ENCODE peak calls at places on chromosome 6, in nine cellular contexts. One of them, this sample, is unnamed.

GRCh38 chr6:167849846-167850459 is 23.2 kb downstream of the AFDN start:
- DNase-seq in CD8-positive, alpha-beta memory T cell: no peak
- DNase-seq in body of pancreas: peak; percentile 56
- DNase-seq in tibial nerve: no peak
- DNase-seq in heart left ventricle: no peak
- DNase-seq in A549: peak; percentile 21
- DNase-seq in cardiac muscle cell: peak; percentile 53
- DNase-seq in AG04450: no peak
- DNase-seq in ascending aorta: no peak
- DNase-seq in this sample: no peak

GRCh38 chr6:41051873-41052272 is 1.1 kb upstream of the APOBEC2 start:
- DNase-seq in AG04450: no peak
- DNase-seq in A549: no peak
- DNase-seq in ascending aorta: no peak
- DNase-seq in heart left ventricle: no peak
- DNase-seq in body of pancreas: no peak
- DNase-seq in CD8-positive, alpha-beta memory T cell: no peak
- DNase-seq in tibial nerve: no peak
- DNase-seq in cardiac muscle cell: no peak
- DNase-seq in this sample: no peak

GRCh38 chr6:125102901-125103300 is 50.7 kb upstream of the TPD52L1 start:
- DNase-seq in ascending aorta: no peak
- DNase-seq in A549: peak; percentile 70
- DNase-seq in cardiac muscle cell: peak; percentile 12
- DNase-seq in CD8-positive, alpha-beta memory T cell: no peak
- DNase-seq in body of pancreas: no peak
- DNase-seq in heart left ventricle: no peak
- DNase-seq in AG04450: peak; percentile 80
- DNase-seq in tibial nerve: no peak
- DNase-seq in this sample: no peak

GRCh38 chr6:145315982-145316600 is 419.2 kb downstream of the EPM2A start:
- DNase-seq in cardiac muscle cell: no peak
- DNase-seq in AG04450: no peak
- DNase-seq in CD8-positive, alpha-beta memory T cell: no peak
- DNase-seq in ascending aorta: no peak
- DNase-seq in body of pancreas: no peak
- DNase-seq in heart left ventricle: no peak
- DNase-seq in A549: no peak
- DNase-seq in tibial nerve: no peak
- DNase-seq in this sample: no peak

GRCh38 chr6:12785921-12786320 is 69.4 kb downstream of the PHACTR1 start:
- DNase-seq in tibial nerve: no peak
- DNase-seq in heart left ventricle: no peak
- DNase-seq in body of pancreas: no peak
- DNase-seq in cardiac muscle cell: no peak
- DNase-seq in A549: no peak
- DNase-seq in CD8-positive, alpha-beta memory T cell: no peak
- DNase-seq in AG04450: no peak
- DNase-seq in ascending aorta: no peak
- DNase-seq in this sample: no peak

GRCh38 chr6:32945106-32945761 is 4.4 kb upstream of the HLA-DMB start:
- DNase-seq in cardiac muscle cell: no peak
- DNase-seq in AG04450: no peak
- DNase-seq in tibial nerve: no peak
- DNase-seq in CD8-positive, alpha-beta memory T cell: no peak
- DNase-seq in ascending aorta: no peak
- DNase-seq in heart left ventricle: no peak
- DNase-seq in A549: no peak
- DNase-seq in body of pancreas: no peak
- DNase-seq in this sample: no peak

GRCh38 chr6:3294921-3295871 is 36.4 kb downstream of the PSMG4 start:
- DNase-seq in body of pancreas: peak; percentile 36
- DNase-seq in cardiac muscle cell: no peak
- DNase-seq in A549: peak; percentile 16
- DNase-seq in CD8-positive, alpha-beta memory T cell: no peak
- DNase-seq in heart left ventricle: no peak
- DNase-seq in AG04450: no peak
- DNase-seq in ascending aorta: no peak
- DNase-seq in tibial nerve: no peak
- DNase-seq in this sample: no peak

GRCh38 chr6:40444307-40444706 is 142.9 kb downstream of the LRFN2 start:
- DNase-seq in AG04450: no peak
- DNase-seq in tibial nerve: no peak
- DNase-seq in heart left ventricle: no peak
- DNase-seq in ascending aorta: no peak
- DNase-seq in cardiac muscle cell: no peak
- DNase-seq in A549: no peak
- DNase-seq in body of pancreas: no peak
- DNase-seq in CD8-positive, alpha-beta memory T cell: no peak
- DNase-seq in this sample: no peak

GRCh38 chr6:35343092-35343834 is 905 bp downstream of the PPARD start:
- DNase-seq in tibial nerve: peak; percentile 53
- DNase-seq in AG04450: no peak
- DNase-seq in ascending aorta: peak; percentile 77
- DNase-seq in CD8-positive, alpha-beta memory T cell: no peak
- DNase-seq in body of pancreas: peak; percentile 30
- DNase-seq in heart left ventricle: peak; percentile 52
- DNase-seq in cardiac muscle cell: no peak
- DNase-seq in A549: no peak
- DNase-seq in this sample: no peak

GRCh38 chr6:169427856-169428255 is 174.2 kb upstream of the THBS2 start:
- DNase-seq in body of pancreas: no peak
- DNase-seq in CD8-positive, alpha-beta memory T cell: no peak
- DNase-seq in cardiac muscle cell: no peak
- DNase-seq in ascending aorta: peak; percentile 62
- DNase-seq in heart left ventricle: peak; percentile 27
- DNase-seq in tibial nerve: peak; percentile 59
- DNase-seq in AG04450: peak; percentile 48
- DNase-seq in A549: no peak
- DNase-seq in this sample: no peak

GRCh38 chr6:34131326-34132081 is 14.4 kb downstream of the GRM4 start:
- DNase-seq in AG04450: no peak
- DNase-seq in body of pancreas: no peak
- DNase-seq in CD8-positive, alpha-beta memory T cell: no peak
- DNase-seq in tibial nerve: no peak
- DNase-seq in cardiac muscle cell: no peak
- DNase-seq in heart left ventricle: no peak
- DNase-seq in ascending aorta: no peak
- DNase-seq in A549: no peak
- DNase-seq in this sample: no peak

GRCh38 chr6:46963626-46964025 is 41.9 kb upstream of the ADGRF5 start:
- DNase-seq in heart left ventricle: peak; percentile 47
- DNase-seq in A549: no peak
- DNase-seq in tibial nerve: no peak
- DNase-seq in CD8-positive, alpha-beta memory T cell: no peak
- DNase-seq in body of pancreas: no peak
- DNase-seq in ascending aorta: no peak
- DNase-seq in cardiac muscle cell: no peak
- DNase-seq in AG04450: no peak
- DNase-seq in this sample: no peak

GRCh38 chr6:79040083-79040482 is 38.0 kb downstream of the PHIP start:
- DNase-seq in CD8-positive, alpha-beta memory T cell: no peak
- DNase-seq in body of pancreas: no peak
- DNase-seq in tibial nerve: no peak
- DNase-seq in AG04450: no peak
- DNase-seq in heart left ventricle: no peak
- DNase-seq in ascending aorta: no peak
- DNase-seq in A549: no peak
- DNase-seq in cardiac muscle cell: no peak
- DNase-seq in this sample: no peak

GRCh38 chr6:33000053-33000452 is 9.3 kb downstream of the HLA-DOA start:
- DNase-seq in body of pancreas: no peak
- DNase-seq in heart left ventricle: no peak
- DNase-seq in cardiac muscle cell: no peak
- DNase-seq in A549: peak; percentile 46
- DNase-seq in ascending aorta: no peak
- DNase-seq in CD8-positive, alpha-beta memory T cell: no peak
- DNase-seq in tibial nerve: no peak
- DNase-seq in AG04450: no peak
- DNase-seq in this sample: no peak

GRCh38 chr6:142883011-142883410 is 62.0 kb downstream of the HIVEP2 start:
- DNase-seq in AG04450: no peak
- DNase-seq in body of pancreas: no peak
- DNase-seq in tibial nerve: no peak
- DNase-seq in heart left ventricle: no peak
- DNase-seq in A549: no peak
- DNase-seq in ascending aorta: no peak
- DNase-seq in cardiac muscle cell: no peak
- DNase-seq in CD8-positive, alpha-beta memory T cell: no peak
- DNase-seq in this sample: no peak

GRCh38 chr6:88004707-88005106 is 42.9 kb upstream of the SPACA1 start:
- DNase-seq in body of pancreas: no peak
- DNase-seq in AG04450: no peak
- DNase-seq in heart left ventricle: no peak
- DNase-seq in tibial nerve: no peak
- DNase-seq in CD8-positive, alpha-beta memory T cell: no peak
- DNase-seq in cardiac muscle cell: no peak
- DNase-seq in ascending aorta: no peak
- DNase-seq in A549: no peak
- DNase-seq in this sample: no peak

GRCh38 chr6:20705741-20706140 is 171.5 kb downstream of the CDKAL1 start:
- DNase-seq in cardiac muscle cell: no peak
- DNase-seq in CD8-positive, alpha-beta memory T cell: no peak
- DNase-seq in heart left ventricle: no peak
- DNase-seq in body of pancreas: no peak
- DNase-seq in tibial nerve: no peak
- DNase-seq in ascending aorta: no peak
- DNase-seq in A549: no peak
- DNase-seq in AG04450: no peak
- DNase-seq in this sample: no peak

GRCh38 chr6:150267686-150268561 is 100.9 kb upstream of the IYD start:
- DNase-seq in CD8-positive, alpha-beta memory T cell: no peak
- DNase-seq in ascending aorta: no peak
- DNase-seq in AG04450: peak; percentile 46
- DNase-seq in cardiac muscle cell: no peak
- DNase-seq in body of pancreas: no peak
- DNase-seq in heart left ventricle: no peak
- DNase-seq in tibial nerve: peak; percentile 15
- DNase-seq in A549: no peak
- DNase-seq in this sample: no peak

DNA sequence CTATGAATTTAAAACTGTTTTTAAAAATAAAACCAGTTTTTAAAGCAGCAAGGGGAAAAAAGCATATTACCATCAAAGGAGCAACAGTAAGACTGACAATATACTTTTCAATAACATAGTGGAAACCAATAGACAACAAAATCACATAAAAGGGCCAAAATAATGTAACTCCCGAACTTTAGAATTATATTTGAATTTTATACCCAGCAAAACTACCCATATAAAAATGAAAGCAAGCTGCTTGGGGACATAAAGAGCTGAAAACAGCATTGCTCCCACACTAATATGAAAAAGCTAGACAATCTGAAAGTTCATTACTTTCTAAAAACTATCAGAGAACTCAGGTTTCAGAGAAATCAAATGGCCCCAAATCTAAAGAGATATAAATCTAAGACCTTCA is 199.4 kb upstream of the ARID1B start:
- DNase-seq in A549: no peak
- DNase-seq in cardiac muscle cell: no peak
- DNase-seq in heart left ventricle: no peak
- DNase-seq in tibial nerve: no peak
- DNase-seq in CD8-positive, alpha-beta memory T cell: no peak
- DNase-seq in ascending aorta: no peak
- DNase-seq in body of pancreas: no peak
- DNase-seq in AG04450: no peak
- DNase-seq in this sample: no peak
- H3K9me3 ChIP-seq in A549: peaks cover 3% of the 10 kb centered on the region
- H3K9me3 ChIP-seq in cardiac muscle cell: no peaks in the 10 kb centered on the region
- H3K9me3 ChIP-seq in heart left ventricle: peaks cover 29% of the 10 kb centered on the region
- H3K9me3 ChIP-seq in tibial nerve: no peaks in the 10 kb centered on the region
- H3K9me3 ChIP-seq in CD8-positive, alpha-beta memory T cell: peaks cover 3% of the 10 kb centered on the region
- H3K9me3 ChIP-seq in ascending aorta: peaks cover 8% of the 10 kb centered on the region
- H3K9me3 ChIP-seq in body of pancreas: no peaks in the 10 kb centered on the region
- H3K9me3 ChIP-seq in AG04450: peaks cover 7% of the 10 kb centered on the region
- H3K9me3 ChIP-seq in this sample: peaks cover 10% of the 10 kb centered on the region

DNA sequence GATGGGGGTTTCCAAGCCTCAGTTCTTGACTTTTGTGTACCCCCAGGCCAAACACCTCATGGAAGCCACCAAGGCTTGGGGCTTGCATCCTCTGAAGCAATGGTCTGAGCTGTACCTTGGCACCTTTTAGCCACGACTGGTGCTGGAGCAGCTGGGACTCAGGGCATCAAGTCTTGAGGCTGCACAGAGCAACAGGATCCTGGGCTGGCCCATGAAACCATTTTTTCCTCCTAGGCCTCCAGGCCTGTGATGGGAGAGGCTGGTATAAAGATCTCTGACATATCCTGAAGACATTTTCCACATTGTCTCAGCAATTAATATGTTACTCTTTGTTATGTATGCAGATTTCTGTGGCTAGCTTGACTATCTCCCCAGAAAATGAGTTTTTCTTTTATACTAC is 269.1 kb upstream of the TBX18 start:
- DNase-seq in cardiac muscle cell: no peak
- DNase-seq in tibial nerve: no peak
- DNase-seq in A549: no peak
- DNase-seq in ascending aorta: no peak
- DNase-seq in body of pancreas: no peak
- DNase-seq in heart left ventricle: no peak
- DNase-seq in CD8-positive, alpha-beta memory T cell: no peak
- DNase-seq in AG04450: no peak
- DNase-seq in this sample: no peak
- H3K9me3 ChIP-seq in cardiac muscle cell: no peaks in the 10 kb centered on the region
- H3K9me3 ChIP-seq in tibial nerve: no peaks in the 10 kb centered on the region
- H3K9me3 ChIP-seq in A549: no peaks in the 10 kb centered on the region
- H3K9me3 ChIP-seq in ascending aorta: no peaks in the 10 kb centered on the region
- H3K9me3 ChIP-seq in body of pancreas: peaks cover 7% of the 10 kb centered on the region
- H3K9me3 ChIP-seq in heart left ventricle: peaks cover 10% of the 10 kb centered on the region
- H3K9me3 ChIP-seq in CD8-positive, alpha-beta memory T cell: no peaks in the 10 kb centered on the region
- H3K9me3 ChIP-seq in AG04450: peaks cover 4% of the 10 kb centered on the region
- H3K9me3 ChIP-seq in this sample: no peaks in the 10 kb centered on the region

GRCh38 chr6:131096786-131097185 is 33.7 kb upstream of the EPB41L2 start:
- DNase-seq in body of pancreas: no peak
- DNase-seq in ascending aorta: no peak
- DNase-seq in AG04450: no peak
- DNase-seq in cardiac muscle cell: no peak
- DNase-seq in CD8-positive, alpha-beta memory T cell: no peak
- DNase-seq in tibial nerve: no peak
- DNase-seq in heart left ventricle: no peak
- DNase-seq in A549: no peak
- DNase-seq in this sample: no peak
- H3K9me3 ChIP-seq in body of pancreas: no peaks in the 10 kb centered on the region
- H3K9me3 ChIP-seq in ascending aorta: no peaks in the 10 kb centered on the region
- H3K9me3 ChIP-seq in AG04450: peaks cover 4% of the 10 kb centered on the region
- H3K9me3 ChIP-seq in cardiac muscle cell: no peaks in the 10 kb centered on the region
- H3K9me3 ChIP-seq in CD8-positive, alpha-beta memory T cell: no peaks in the 10 kb centered on the region
- H3K9me3 ChIP-seq in tibial nerve: no peaks in the 10 kb centered on the region
- H3K9me3 ChIP-seq in heart left ventricle: peaks cover 23% of the 10 kb centered on the region
- H3K9me3 ChIP-seq in A549: peaks cover 12% of the 10 kb centered on the region
- H3K9me3 ChIP-seq in this sample: no peaks in the 10 kb centered on the region

DNA sequence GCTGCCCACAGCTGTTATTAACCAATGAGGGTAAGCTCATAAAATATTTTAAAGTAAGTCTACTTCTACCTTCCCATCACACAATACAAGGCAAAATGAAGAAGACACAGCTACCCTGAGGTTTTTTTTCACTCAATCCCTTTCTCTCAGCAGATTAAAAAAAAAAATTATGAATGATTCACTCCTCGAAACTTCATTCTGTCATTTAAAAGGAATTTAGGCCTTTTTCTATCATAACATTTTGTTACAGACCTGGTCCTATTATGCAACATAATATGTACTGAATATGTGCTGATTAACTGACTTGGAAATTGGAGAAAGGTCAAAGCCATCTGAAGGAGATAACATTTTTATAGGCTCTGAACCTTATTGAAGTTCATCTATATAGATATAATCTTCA is 45.5 kb downstream of the PRL start:
- DNase-seq in cardiac muscle cell: no peak
- DNase-seq in A549: peak; percentile 27
- DNase-seq in tibial nerve: no peak
- DNase-seq in AG04450: no peak
- DNase-seq in CD8-positive, alpha-beta memory T cell: no peak
- DNase-seq in ascending aorta: no peak
- DNase-seq in body of pancreas: no peak
- DNase-seq in heart left ventricle: no peak
- DNase-seq in this sample: no peak
- H3K9me3 ChIP-seq in cardiac muscle cell: no peaks in the 10 kb centered on the region
- H3K9me3 ChIP-seq in A549: no peaks in the 10 kb centered on the region
- H3K9me3 ChIP-seq in tibial nerve: no peaks in the 10 kb centered on the region
- H3K9me3 ChIP-seq in AG04450: no peaks in the 10 kb centered on the region
- H3K9me3 ChIP-seq in CD8-positive, alpha-beta memory T cell: no peaks in the 10 kb centered on the region
- H3K9me3 ChIP-seq in ascending aorta: no peaks in the 10 kb centered on the region
- H3K9me3 ChIP-seq in body of pancreas: no peaks in the 10 kb centered on the region
- H3K9me3 ChIP-seq in heart left ventricle: no peaks in the 10 kb centered on the region
- H3K9me3 ChIP-seq in this sample: peaks cover 2% of the 10 kb centered on the region